ENCODE peak calls at places on chromosomes 1 and 21, in six cellular contexts. G, W, Q, T, M and D are unnamed samples.
A peak's percentile ranks its signal among the peaks of the same experiment; 100 is the strongest.

GRCh38 chr1:86865973-86866637 is 47.8 kb downstream of the SELENOF start:
- DNase-seq in G (no peak), W (no peak), Q (no peak), T (no peak), M (no peak), D (peak; percentile 25)

GRCh38 chr1:162855461-162856150 is 5.4 kb downstream of the CCDC190 start:
- DNase-seq in G (no peak), W (no peak), Q (no peak), T (peak; percentile 39), M (no peak), D (no peak)

GRCh38 chr1:82795503-82796149 is 994.9 kb downstream of the ADGRL2 start:
- DNase-seq in G (no peak), W (no peak), Q (no peak), T (no peak), M (no peak), D (no peak)

GRCh38 chr1:178101654-178102053 is 7.8 kb downstream of the RASAL2 start:
- DNase-seq in G (no peak), W (no peak), Q (no peak), T (no peak), M (peak; percentile 76), D (no peak)

GRCh38 chr21:36973986-36974850 is 7.7 kb upstream of the HLCS start:
- DNase-seq in G (no peak), W (no peak), Q (no peak), T (no peak), M (no peak), D (no peak)

GRCh38 chr1:18724001-18724411 is 93.4 kb downstream of the PAX7 start:
- DNase-seq in G (no peak), W (peak; percentile 81), Q (no peak), T (no peak), M (no peak), D (no peak)

GRCh38 chr1:22747021-22747734 is 36.5 kb downstream of the EPHB2 start:
- DNase-seq in G (no peak), W (no peak), Q (no peak), T (peak; percentile 43), M (peak; percentile 39), D (no peak)

GRCh38 chr1:45023663-45024062 is 11.6 kb downstream of the UROD start:
- DNase-seq in G (no peak), W (no peak), Q (no peak), T (no peak), M (no peak), D (no peak)

GRCh38 chr1:110216844-110217444 is 6.8 kb downstream of the KCNC4 start:
- DNase-seq in G (no peak), W (no peak), Q (no peak), T (no peak), M (no peak), D (no peak)

GRCh38 chr1:206479164-206480125 is 9.2 kb downstream of the IKBKE start:
- DNase-seq in G (peak; percentile 59), W (peak; percentile 94), Q (peak; percentile 39), T (peak; percentile 49), M (peak; percentile 87), D (peak; percentile 62)

GRCh38 chr21:36708512-36709029 is 9.7 kb downstream of the SIM2 start:
- DNase-seq in G (no peak), W (no peak), Q (no peak), T (no peak), M (no peak), D (no peak)

GRCh38 chr21:26842976-26843911 is 2.0 kb downstream of the ADAMTS1 start:
- DNase-seq in G (no peak), W (peak; percentile 76), Q (peak; percentile 7), T (peak; percentile 91), M (peak; percentile 96), D (no peak)

GRCh38 chr1:168913711-168914463 is 184.9 kb upstream of the DPT start:
- DNase-seq in G (no peak), W (no peak), Q (no peak), T (no peak), M (no peak), D (no peak)

GRCh38 chr1:183472488-183473285 is at the start of gene SMG7:
- DNase-seq in G (peak; percentile 32), W (peak; percentile 69), Q (no peak), T (peak; percentile 33), M (peak; percentile 12), D (no peak)